ENCODE peak calls at places on chromosomes 13 and 19, in nine cellular contexts. G is NB4, Z is adrenal gland, X is tibial nerve, U is suprapubic skin, P is A549, V is breast epithelium, A is ovary, I is transverse colon. H is an unnamed sample.

GRCh38 chr13:45873491-45874360 is 22.2 kb upstream of the SIAH3 start:
- DNase-seq in U (no peak), P (no peak), Z (no peak), X (no peak), I (no peak), V (no peak), G (no peak), A (no peak), H (no peak)

GRCh38 chr13:66491241-66491640 is 738.9 kb downstream of the PCDH9 start:
- DNase-seq in Z (no peak), V (no peak), A (no peak), I (no peak), P (no peak), U (no peak), X (no peak), G (no peak), H (no peak)

GRCh38 chr19:6737873-6738725 is 719 bp upstream of the GPR108 start:
- DNase-seq in P (peak; percentile 94), V (peak; percentile 82), U (peak; percentile 98), I (peak; percentile 97), X (peak; percentile 96), G (peak; percentile 87), Z (peak; percentile 72), A (peak; percentile 98), H (peak; percentile 92)

GRCh38 chr13:86856996-86857395 is 814.2 kb upstream of the SLITRK5 start:
- DNase-seq in V (no peak), Z (no peak), G (no peak), P (no peak), I (no peak), U (no peak), X (no peak), A (no peak), H (no peak)

GRCh38 chr13:28707629-28708427 is 10.9 kb downstream of the SLC46A3 start:
- DNase-seq in I (no peak), G (peak; percentile 90), X (no peak), U (no peak), V (no peak), Z (no peak), A (no peak), P (no peak), H (peak; percentile 31)

GRCh38 chr19:16293133-16294085 is 31.2 kb upstream of the KLF2 start:
- DNase-seq in I (peak; percentile 66), X (peak; percentile 70), G (peak; percentile 93), Z (no peak), V (peak; percentile 62), U (peak; percentile 90), A (peak; percentile 90), P (peak; percentile 71), H (peak; percentile 75)

GRCh38 chr13:114116734-114117133 is 15.7 kb downstream of the RASA3 start:
- DNase-seq in P (no peak), A (peak; percentile 3), G (no peak), V (no peak), Z (no peak), U (peak; percentile 29), I (no peak), X (no peak), H (no peak)

GRCh38 chr19:17625043-17625442 is 63.1 kb downstream of the UNC13A start:
- DNase-seq in X (no peak), I (no peak), G (no peak), Z (no peak), P (no peak), V (no peak), U (no peak), A (no peak), H (no peak)

GRCh38 chr13:21583496-21583895 is 20.5 kb downstream of the MICU2 start:
- DNase-seq in A (no peak), Z (no peak), I (no peak), P (no peak), V (no peak), G (no peak), U (no peak), X (no peak), H (no peak)

GRCh38 chr13:59997976-59998375 is 165.8 kb downstream of the DIAPH3 start:
- DNase-seq in X (no peak), A (no peak), Z (no peak), U (no peak), V (no peak), I (no peak), G (no peak), P (no peak), H (no peak)

GRCh38 chr13:41782086-41782485 is 178.8 kb downstream of the VWA8 start:
- DNase-seq in X (no peak), U (no peak), V (no peak), I (no peak), A (no peak), P (no peak), G (no peak), Z (no peak), H (no peak)

GRCh38 chr13:51730927-51731326 is 73.0 kb downstream of the DHRS12 start:
- DNase-seq in G (no peak), X (no peak), Z (no peak), P (no peak), A (no peak), I (no peak), U (no peak), V (no peak), H (no peak)

GRCh38 chr13:51733656-51734334 is 70.2 kb downstream of the DHRS12 start:
- DNase-seq in A (no peak), I (no peak), U (no peak), V (no peak), Z (no peak), X (no peak), P (no peak), G (peak; percentile 71), H (no peak)

GRCh38 chr13:51728972-51729371 is 75.0 kb downstream of the DHRS12 start:
- DNase-seq in V (no peak), A (no peak), G (peak; percentile 95), I (no peak), P (no peak), U (no peak), X (no peak), Z (no peak), H (no peak)

GRCh38 chr13:51729853-51730553 is 74.0 kb downstream of the DHRS12 start:
- DNase-seq in U (peak; percentile 82), Z (peak; percentile 55), V (peak; percentile 78), P (no peak), G (peak; percentile 81), X (no peak), I (peak; percentile 19), A (peak; percentile 49), H (no peak)

GRCh38 chr13:51731759-51732158 is 72.2 kb downstream of the DHRS12 start:
- DNase-seq in P (peak; percentile 4), X (no peak), U (no peak), G (peak; percentile 40), Z (no peak), A (no peak), V (no peak), I (no peak), H (no peak)
- TF ChIP-seq CTCF in P (peak; percentile 38), X (peak; percentile 74), U (peak; percentile 2), G (no peak), Z (peak; percentile 50), A (peak; percentile 51), V (no peak), I (no peak), H (peak; percentile 32)

GRCh38 chr19:50329146-50329925 is at the start of gene KCNC3:
- DNase-seq in I (peak; percentile 99), G (peak; percentile 21), V (peak; percentile 100), A (peak; percentile 75), U (peak; percentile 99), Z (peak; percentile 97), P (peak; percentile 99), X (peak; percentile 90), H (peak; percentile 100)
- TF ChIP-seq POLR2A in I (peak; percentile 37), G (no peak), V (no peak), A (no peak), U (no peak), Z (peak; percentile 70), P (no peak), X (no peak), H (peak; percentile 86)

GRCh38 chr19:54464624-54465266 is 1.2 kb upstream of the LENG9 start:
- DNase-seq in U (peak; percentile 95), P (peak; percentile 87), I (peak; percentile 95), X (peak; percentile 82), G (peak; percentile 89), Z (peak; percentile 88), V (peak; percentile 89), A (peak; percentile 83), H (peak; percentile 84)
- TF ChIP-seq CTCF in U (no peak), P (no peak), I (no peak), X (peak; percentile 45), G (no peak), Z (no peak), V (no peak), A (no peak), H (peak; percentile 29)

GRCh38 chr19:55750715-55751114 is 8.2 kb upstream of the RFPL4A start:
- DNase-seq in X (no peak), Z (no peak), A (no peak), I (no peak), U (no peak), V (no peak), G (no peak), P (no peak), H (no peak)
- TF ChIP-seq POLR2A in X (no peak), Z (no peak), A (no peak), I (no peak), U (no peak), V (no peak), G (no peak), P (no peak), H (no peak)

GRCh38 chr13:94112731-94113130 is 366.8 kb downstream of the DCT start:
- DNase-seq in Z (no peak), U (no peak), X (no peak), I (no peak), V (no peak), G (no peak), P (no peak), A (no peak), H (no peak)
- TF ChIP-seq CTCF in Z (no peak), U (no peak), X (no peak), I (no peak), V (no peak), G (no peak), P (no peak), A (no peak), H (no peak)

DNA sequence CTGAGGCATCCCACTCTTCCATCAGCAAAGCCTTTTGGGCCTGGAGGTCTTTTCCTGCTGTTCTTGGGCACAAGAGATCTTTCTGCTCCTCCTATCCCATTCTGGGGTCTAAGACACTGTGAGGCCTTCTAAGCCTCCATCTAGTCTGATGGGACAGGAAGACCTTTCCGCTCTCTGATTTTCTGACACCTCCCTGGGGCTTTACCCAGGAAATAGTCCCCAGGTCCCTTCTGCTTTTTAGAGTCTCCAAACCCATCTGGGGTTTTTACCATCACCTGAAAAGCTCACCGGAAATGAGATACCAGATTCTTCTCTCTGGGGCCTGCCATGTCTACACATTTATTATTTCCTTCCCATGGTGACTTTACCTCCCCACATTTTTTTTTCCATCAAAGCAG is 21.1 kb downstream of the CLEC17A start:
- DNase-seq in G (no peak), P (no peak), Z (no peak), V (no peak), U (no peak), X (no peak), A (no peak), I (no peak), H (no peak)
- TF ChIP-seq POLR2A in G (no peak), P (no peak), Z (no peak), V (no peak), U (no peak), X (no peak), A (no peak), I (no peak), H (no peak)

H was measured in gastrocnemius medialis.